ENCODE peak calls at places on chromosomes 1 and 21, in four cellular contexts. H, L, P and J are unnamed samples.

GRCh38 chr1:53295746-53296722 is 31.8 kb downstream of the LRP8 start:
- DNase-seq in H (no peak), L (no peak), P (no peak), J (peak)

GRCh38 chr1:181099152-181100014 is 10.9 kb downstream of the IER5 start:
- DNase-seq in H (no peak), L (no peak), P (peak), J (peak)

GRCh38 chr21:44456207-44456914 is 1.1 kb downstream of the LRRC3 start:
- DNase-seq in H (no peak), L (no peak), P (no peak), J (no peak)

GRCh38 chr21:33670076-33670475 is 27.8 kb downstream of the ITSN1 start:
- DNase-seq in H (no peak), L (no peak), P (no peak), J (no peak)

GRCh38 chr1:41277371-41277994 is 35.4 kb upstream of the SCMH1 start:
- DNase-seq in H (no peak), L (no peak), P (no peak), J (no peak)

GRCh38 chr1:103129255-103129654 is 20.9 kb upstream of the COL11A1 start:
- DNase-seq in H (no peak), L (no peak), P (no peak), J (peak)

GRCh38 chr1:60598055-60598910 is 484.1 kb upstream of the NFIA start:
- DNase-seq in H (no peak), L (no peak), P (peak), J (no peak)

GRCh38 chr1:198132060-198132781 is 24.6 kb upstream of the NEK7 start:
- DNase-seq in H (no peak), L (no peak), P (no peak), J (no peak)

GRCh38 chr21:41764558-41765392 is 2.1 kb downstream of the RIPK4 start:
- DNase-seq in H (no peak), L (no peak), P (no peak), J (no peak)

GRCh38 chr21:38973552-38973951 is 167.8 kb downstream of the ETS2 start:
- DNase-seq in H (no peak), L (no peak), P (no peak), J (no peak)

GRCh38 chr21:38824124-38824822 is 18.5 kb downstream of the ETS2 start:
- DNase-seq in H (no peak), L (no peak), P (no peak), J (peak)

GRCh38 chr1:155858805-155859233 is 548 bp upstream of the SYT11 start:
- DNase-seq in H (peak), L (no peak), P (no peak), J (peak)

GRCh38 chr1:53316058-53316741 is 11.7 kb downstream of the LRP8 start:
- DNase-seq in H (no peak), L (peak), P (no peak), J (peak)

GRCh38 chr1:147539122-147539575 is 2.2 kb upstream of the BCL9 start:
- DNase-seq in H (peak), L (no peak), P (peak), J (peak)

GRCh38 chr1:119372493-119373086 is 4.0 kb downstream of the HAO2 start:
- DNase-seq in H (no peak), L (peak), P (peak), J (peak)

GRCh38 chr1:205583461-205584130 is 48.2 kb downstream of the ELK4 start:
- DNase-seq in H (no peak), L (no peak), P (no peak), J (no peak)

GRCh38 chr1:55727010-55727409 is 511.8 kb upstream of the USP24 start:
- DNase-seq in H (no peak), L (no peak), P (peak), J (peak)

GRCh38 chr1:82264762-82265161 is 464.0 kb downstream of the ADGRL2 start:
- DNase-seq in H (no peak), L (no peak), P (no peak), J (no peak)

GRCh38 chr1:223224465-223224864 is 81.4 kb upstream of the TLR5 start:
- DNase-seq in H (no peak), L (peak), P (no peak), J (no peak)

GRCh38 chr1:111515291-111516007 is 12.0 kb upstream of the ADORA3 start:
- DNase-seq in H (peak), L (no peak), P (peak), J (peak)

GRCh38 chr1:231508497-231508896 is 20.0 kb upstream of the TSNAX start:
- DNase-seq in H (no peak), L (no peak), P (no peak), J (peak)

GRCh38 chr1:235067396-235068154 is 61.1 kb downstream of the TOMM20 start:
- DNase-seq in H (peak), L (no peak), P (peak), J (peak)

GRCh38 chr21:42540396-42540795 is 26.7 kb downstream of the SLC37A1 start:
- DNase-seq in H (no peak), L (no peak), P (no peak), J (no peak)

GRCh38 chr1:15075812-15076211 is 77.7 kb upstream of the TMEM51 start:
- DNase-seq in H (no peak), L (no peak), P (no peak), J (no peak)

GRCh38 chr1:209647212-209647611 is 5.0 kb downstream of the LAMB3 start:
- DNase-seq in H (no peak), L (no peak), P (no peak), J (no peak)

GRCh38 chr1:209643295-209644020 is 8.8 kb downstream of the LAMB3 start:
- DNase-seq in H (peak), L (no peak), P (peak), J (peak)

GRCh38 chr1:209646558-209646957 is 5.7 kb downstream of the LAMB3 start:
- DNase-seq in H (no peak), L (peak), P (peak), J (no peak)

GRCh38 chr1:209648366-209648765 is 3.9 kb downstream of the LAMB3 start:
- DNase-seq in H (no peak), L (no peak), P (no peak), J (no peak)

DNA sequence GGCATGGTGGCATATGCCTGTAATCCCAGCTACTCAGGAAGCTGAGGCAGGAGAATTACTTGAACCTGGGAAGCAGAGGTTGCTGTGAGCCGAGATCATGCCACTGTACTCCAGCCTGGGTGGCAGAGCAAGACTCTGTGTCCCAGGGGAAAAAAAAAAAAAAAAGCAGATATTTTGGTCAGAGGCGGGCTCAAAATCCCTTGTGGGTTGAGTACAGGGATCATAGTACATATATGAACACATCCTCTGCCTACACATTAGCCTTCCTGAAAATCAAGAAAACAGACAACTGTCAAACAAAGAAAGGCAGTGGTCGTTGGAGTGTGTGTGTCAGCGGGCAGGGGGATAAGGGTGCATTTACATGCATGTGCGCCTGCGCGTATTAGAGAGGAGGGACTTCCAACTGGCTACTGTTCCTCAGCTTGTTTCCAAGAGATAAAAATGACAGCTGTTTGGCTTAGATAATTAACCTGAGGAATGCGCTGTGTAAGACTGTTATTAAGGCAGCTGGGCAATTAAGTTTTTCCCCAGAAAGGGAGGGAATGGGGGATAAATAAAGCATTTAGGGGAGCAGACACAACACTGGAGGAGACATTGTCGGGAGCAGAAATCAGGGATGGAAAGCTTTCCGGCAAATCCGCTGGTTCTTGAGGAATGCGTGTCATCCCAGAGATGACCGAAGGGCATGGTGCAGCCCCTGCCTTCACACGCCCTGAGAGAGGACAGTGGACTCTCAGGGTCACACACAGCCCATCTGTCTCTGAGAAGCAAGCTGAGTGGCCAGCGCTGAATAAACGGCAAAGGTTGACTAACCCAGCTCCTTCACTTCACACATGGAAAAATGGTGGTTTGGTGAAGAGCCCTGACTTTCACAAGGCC is 6.4 kb downstream of the LAMB3 start:
- DNase-seq in H (no peak), L (no peak), P (no peak), J (no peak)
- H3K4me3 ChIP-seq in H (no peak), L (no peak), P (no peak), J (no peak)

DNA sequence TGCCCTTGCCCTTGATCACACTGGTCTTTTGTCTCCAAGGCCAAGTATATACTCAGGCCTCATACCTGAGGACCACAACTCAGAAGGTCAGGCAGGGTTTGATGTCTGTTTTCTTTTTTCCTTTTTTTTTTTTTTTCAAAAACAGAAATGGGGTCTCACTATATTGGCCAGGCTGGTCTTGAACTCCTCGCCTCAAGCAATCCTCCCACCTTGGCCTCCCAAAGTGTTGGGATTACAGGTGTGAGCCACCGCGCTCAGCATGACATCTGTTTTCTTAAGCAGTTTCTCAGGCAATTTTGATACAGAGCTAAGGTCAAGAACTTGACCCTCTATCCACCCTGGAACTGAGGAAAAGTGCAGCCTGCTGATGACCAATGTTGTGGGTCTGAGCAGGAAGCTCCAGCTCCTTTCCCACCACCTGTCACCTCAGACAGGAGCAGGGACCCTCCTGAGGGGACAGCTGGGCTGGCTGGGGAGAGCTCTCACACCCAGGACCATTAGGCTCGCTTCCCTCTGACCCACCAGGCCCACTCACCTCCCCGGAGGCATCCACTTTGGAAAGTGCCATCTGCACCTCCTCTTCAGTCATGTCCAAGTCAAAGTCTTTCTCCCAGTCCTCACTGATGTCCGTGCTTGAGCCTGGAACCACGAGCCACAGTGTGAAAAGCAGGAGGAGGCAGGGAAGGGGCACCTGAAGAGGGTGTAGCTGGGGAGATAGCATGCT is 5.7 kb downstream of the TSSK3 start:
- DNase-seq in H (no peak), L (no peak), P (no peak), J (no peak)
- TF ChIP-seq CTCF in H (no peak), L (no peak), P (no peak), J (no peak)

DNA sequence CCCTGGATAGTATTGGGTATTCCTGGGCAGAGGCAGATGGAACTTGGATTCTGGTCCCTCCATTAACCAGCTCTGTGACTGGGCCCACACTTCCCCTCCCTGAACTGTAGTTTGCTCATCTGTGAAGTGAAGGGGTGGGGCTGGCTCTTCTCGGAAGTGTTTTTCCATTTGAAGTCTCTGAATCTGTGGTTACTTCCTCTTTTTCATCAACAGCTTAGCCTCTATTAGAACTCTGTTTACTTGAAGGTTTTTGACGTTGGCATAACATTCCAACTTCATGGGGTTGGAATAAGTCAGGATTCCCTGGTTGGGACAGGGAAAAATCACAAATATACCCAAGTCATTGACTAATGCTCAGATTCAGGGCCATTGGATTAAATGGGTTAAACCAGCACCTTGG is 3.6 kb downstream of the KIAA0040 start:
- DNase-seq in H (no peak), L (no peak), P (no peak), J (no peak)
- H3K4me3 ChIP-seq in H (no peak), L (no peak), P (no peak), J (no peak)

GRCh38 chr1:221431068-221431651 is 310.7 kb downstream of the DUSP10 start:
- DNase-seq in H (no peak), L (no peak), P (peak), J (peak)
- TF ChIP-seq CTCF in H (no peak), L (peak), P (peak), J (peak)

DNA sequence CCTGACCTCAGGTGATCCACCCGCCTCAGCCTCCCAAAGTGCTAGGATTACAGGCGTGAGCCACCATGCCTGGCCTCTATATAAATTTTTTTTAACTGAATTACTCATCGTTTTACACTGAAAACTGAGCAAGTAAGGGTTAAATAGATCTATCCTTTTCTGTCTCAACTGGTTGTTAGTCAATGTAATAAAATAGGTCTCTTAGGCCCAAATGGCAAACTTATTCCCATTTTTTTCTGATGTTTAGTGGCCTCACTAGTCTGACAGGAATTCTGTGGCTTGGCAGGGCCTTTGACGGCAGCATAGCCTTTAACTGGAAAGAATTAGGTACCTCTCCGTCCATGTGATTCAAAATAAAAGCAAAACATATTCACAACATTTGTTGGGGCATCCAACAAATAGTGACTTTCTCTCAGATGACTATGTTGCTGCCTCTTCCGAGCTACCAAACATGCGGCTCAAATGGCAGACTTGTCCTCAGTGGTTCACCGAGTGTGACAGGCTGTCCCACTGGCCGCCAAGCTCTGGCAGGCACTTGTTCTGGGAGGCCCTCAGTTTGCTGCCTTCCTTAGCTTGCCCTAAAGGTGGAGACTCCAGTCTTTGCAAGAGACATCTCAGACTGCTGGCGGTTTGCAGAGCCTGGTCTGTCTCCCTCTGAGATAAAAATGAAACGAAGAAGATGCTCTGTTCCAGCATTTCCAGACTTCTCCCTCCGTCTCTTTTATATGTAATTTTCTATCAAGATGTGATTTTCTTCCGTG is 17.4 kb downstream of the ATP1A4 start:
- DNase-seq in H (no peak), L (peak), P (no peak), J (no peak)
- H3K4me3 ChIP-seq in H (no peak), L (peak), P (no peak), J (no peak)

GRCh38 chr1:6967431-6968079 is 182.3 kb downstream of the CAMTA1 start:
- DNase-seq in H (no peak), L (no peak), P (no peak), J (no peak)

GRCh38 chr1:6969762-6970161 is 184.5 kb downstream of the CAMTA1 start:
- DNase-seq in H (no peak), L (no peak), P (no peak), J (no peak)

GRCh38 chr1:6970256-6970655 is 185.0 kb downstream of the CAMTA1 start:
- DNase-seq in H (no peak), L (no peak), P (no peak), J (no peak)

GRCh38 chr1:6971048-6971447 is 185.8 kb downstream of the CAMTA1 start:
- DNase-seq in H (no peak), L (no peak), P (no peak), J (no peak)

DNA sequence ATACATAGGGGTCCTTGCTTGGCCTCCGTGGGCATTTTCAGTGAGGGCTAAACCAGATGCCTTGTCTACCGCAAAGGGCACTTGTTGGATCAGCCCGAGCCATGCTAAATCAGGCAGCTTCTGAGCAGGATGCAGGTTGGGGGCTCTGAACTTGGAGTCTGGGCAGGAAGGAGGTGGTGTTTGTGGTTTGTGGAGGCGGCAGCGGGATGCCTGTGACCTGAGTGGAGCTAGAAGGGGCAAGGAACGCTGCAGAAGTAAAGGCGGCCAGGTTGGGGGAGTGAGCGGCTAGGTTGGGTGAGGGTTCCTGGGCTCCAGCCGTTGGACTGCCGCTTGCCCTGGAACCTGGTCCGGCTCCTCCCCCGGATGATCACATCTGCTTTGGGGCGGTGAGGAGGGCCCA is 183.9 kb downstream of the CAMTA1 start:
- DNase-seq in H (no peak), L (no peak), P (no peak), J (no peak)
- TF ChIP-seq CTCF in H (no peak), L (no peak), P (no peak), J (no peak)

DNA sequence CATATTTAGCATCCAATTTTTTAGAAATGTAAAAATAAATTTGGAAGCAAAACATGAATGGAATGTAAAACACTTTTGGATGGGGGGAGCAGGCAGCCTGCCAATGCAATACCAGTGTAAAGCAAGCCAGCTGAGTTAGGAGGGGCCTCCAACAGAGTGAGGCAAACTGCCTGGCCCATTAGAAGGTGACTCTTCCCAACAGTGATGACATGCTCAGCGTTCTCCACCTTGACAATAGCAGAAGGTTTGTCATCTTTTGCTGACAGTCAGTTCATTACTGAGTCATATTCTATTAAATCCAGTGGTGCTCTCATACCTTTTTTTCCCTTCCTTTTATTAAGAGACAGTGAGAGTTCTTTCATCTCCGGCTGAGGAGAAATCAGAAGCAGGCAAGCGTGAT is 19.4 kb upstream of the EXO1 start:
- DNase-seq in H (no peak), L (no peak), P (no peak), J (no peak)
- H3K4me3 ChIP-seq in H (no peak), L (no peak), P (no peak), J (no peak)

GRCh38 chr21:35053356-35054096 is 4.4 kb upstream of the RUNX1 start:
- DNase-seq in H (no peak), L (peak), P (peak), J (peak)
- TF ChIP-seq CTCF in H (no peak), L (peak), P (no peak), J (peak)